ENCODE peak calls at places on chromosomes 7 and 10, in nine cellular contexts. One of them, this sample, is unnamed.
A peak's percentile ranks its signal among the peaks of the same experiment; 100 is the strongest.

GRCh38 chr10:63265646-63266207 is 132.6 kb downstream of the NRBF2 start:
- DNase-seq in ovary: no peak
- DNase-seq in neuronal stem cell: no peak
- DNase-seq in cardiac fibroblast: no peak
- DNase-seq in uterus: no peak
- DNase-seq in choroid plexus epithelial cell: no peak
- DNase-seq in psoas muscle: no peak
- DNase-seq in BJ: no peak
- DNase-seq in NT2/D1: no peak
- DNase-seq in this sample: no peak

GRCh38 chr10:92267343-92267742 is 23.5 kb downstream of the CPEB3 start:
- DNase-seq in ovary: no peak
- DNase-seq in BJ: no peak
- DNase-seq in choroid plexus epithelial cell: peak; percentile 31
- DNase-seq in neuronal stem cell: no peak
- DNase-seq in uterus: no peak
- DNase-seq in psoas muscle: no peak
- DNase-seq in cardiac fibroblast: no peak
- DNase-seq in NT2/D1: no peak
- DNase-seq in this sample: no peak

GRCh38 chr7:105512926-105513526 is 9.0 kb downstream of the PUS7 start:
- DNase-seq in neuronal stem cell: no peak
- DNase-seq in cardiac fibroblast: no peak
- DNase-seq in BJ: no peak
- DNase-seq in psoas muscle: no peak
- DNase-seq in ovary: no peak
- DNase-seq in uterus: no peak
- DNase-seq in choroid plexus epithelial cell: no peak
- DNase-seq in NT2/D1: no peak
- DNase-seq in this sample: no peak

GRCh38 chr7:68684246-68684850 is 913.9 kb upstream of the AUTS2 start:
- DNase-seq in ovary: no peak
- DNase-seq in uterus: no peak
- DNase-seq in psoas muscle: no peak
- DNase-seq in choroid plexus epithelial cell: no peak
- DNase-seq in BJ: no peak
- DNase-seq in cardiac fibroblast: no peak
- DNase-seq in neuronal stem cell: peak; percentile 15
- DNase-seq in NT2/D1: peak; percentile 35
- DNase-seq in this sample: no peak

GRCh38 chr10:6327906-6328707 is 125.4 kb downstream of the PFKFB3 start:
- DNase-seq in BJ: no peak
- DNase-seq in neuronal stem cell: no peak
- DNase-seq in ovary: no peak
- DNase-seq in choroid plexus epithelial cell: no peak
- DNase-seq in uterus: no peak
- DNase-seq in psoas muscle: no peak
- DNase-seq in NT2/D1: no peak
- DNase-seq in cardiac fibroblast: no peak
- DNase-seq in this sample: no peak

GRCh38 chr10:127695431-127695830 is 41.6 kb upstream of the FOXI2 start:
- DNase-seq in cardiac fibroblast: no peak
- DNase-seq in uterus: no peak
- DNase-seq in NT2/D1: peak; percentile 18
- DNase-seq in BJ: no peak
- DNase-seq in ovary: no peak
- DNase-seq in psoas muscle: no peak
- DNase-seq in neuronal stem cell: no peak
- DNase-seq in choroid plexus epithelial cell: no peak
- DNase-seq in this sample: no peak

GRCh38 chr10:69657417-69657816 is 27.4 kb downstream of the FAM241B start:
- DNase-seq in NT2/D1: no peak
- DNase-seq in cardiac fibroblast: no peak
- DNase-seq in ovary: no peak
- DNase-seq in neuronal stem cell: no peak
- DNase-seq in psoas muscle: no peak
- DNase-seq in uterus: no peak
- DNase-seq in BJ: no peak
- DNase-seq in choroid plexus epithelial cell: peak; percentile 29
- DNase-seq in this sample: no peak

GRCh38 chr7:83072576-83073517 is 89.8 kb downstream of the PCLO start:
- DNase-seq in cardiac fibroblast: no peak
- DNase-seq in choroid plexus epithelial cell: no peak
- DNase-seq in BJ: no peak
- DNase-seq in NT2/D1: no peak
- DNase-seq in ovary: no peak
- DNase-seq in neuronal stem cell: no peak
- DNase-seq in uterus: no peak
- DNase-seq in psoas muscle: no peak
- DNase-seq in this sample: peak; percentile 7

GRCh38 chr10:97713828-97714400 is 384 bp downstream of the MARVELD1 start:
- DNase-seq in choroid plexus epithelial cell: peak; percentile 76
- DNase-seq in NT2/D1: peak; percentile 63
- DNase-seq in BJ: no peak
- DNase-seq in neuronal stem cell: peak; percentile 68
- DNase-seq in psoas muscle: peak; percentile 88
- DNase-seq in cardiac fibroblast: peak; percentile 77
- DNase-seq in ovary: peak; percentile 79
- DNase-seq in uterus: peak; percentile 73
- DNase-seq in this sample: no peak

GRCh38 chr10:48794074-48794473 is 109.4 kb downstream of the WDFY4 start:
- DNase-seq in cardiac fibroblast: no peak
- DNase-seq in BJ: no peak
- DNase-seq in choroid plexus epithelial cell: no peak
- DNase-seq in NT2/D1: no peak
- DNase-seq in uterus: no peak
- DNase-seq in psoas muscle: no peak
- DNase-seq in neuronal stem cell: no peak
- DNase-seq in ovary: no peak
- DNase-seq in this sample: no peak

GRCh38 chr10:29957887-29958330 is 101.5 kb downstream of the JCAD start:
- DNase-seq in psoas muscle: peak; percentile 87
- DNase-seq in ovary: peak; percentile 61
- DNase-seq in BJ: no peak
- DNase-seq in cardiac fibroblast: peak; percentile 75
- DNase-seq in choroid plexus epithelial cell: peak; percentile 74
- DNase-seq in uterus: peak; percentile 52
- DNase-seq in neuronal stem cell: no peak
- DNase-seq in NT2/D1: no peak
- DNase-seq in this sample: no peak

GRCh38 chr10:49502358-49502757 is 36.6 kb downstream of the ERCC6 start:
- DNase-seq in BJ: no peak
- DNase-seq in psoas muscle: no peak
- DNase-seq in NT2/D1: no peak
- DNase-seq in choroid plexus epithelial cell: peak; percentile 47
- DNase-seq in ovary: no peak
- DNase-seq in uterus: no peak
- DNase-seq in neuronal stem cell: no peak
- DNase-seq in cardiac fibroblast: peak; percentile 58
- DNase-seq in this sample: no peak

GRCh38 chr7:149638566-149639320 is 134.6 kb downstream of the ZNF467 start:
- DNase-seq in neuronal stem cell: no peak
- DNase-seq in choroid plexus epithelial cell: no peak
- DNase-seq in BJ: no peak
- DNase-seq in cardiac fibroblast: no peak
- DNase-seq in NT2/D1: no peak
- DNase-seq in uterus: no peak
- DNase-seq in psoas muscle: no peak
- DNase-seq in ovary: no peak
- DNase-seq in this sample: no peak

GRCh38 chr7:27605689-27606269 is 56.9 kb downstream of the HIBADH start:
- DNase-seq in psoas muscle: no peak
- DNase-seq in BJ: no peak
- DNase-seq in uterus: no peak
- DNase-seq in choroid plexus epithelial cell: peak; percentile 65
- DNase-seq in neuronal stem cell: no peak
- DNase-seq in ovary: no peak
- DNase-seq in NT2/D1: no peak
- DNase-seq in cardiac fibroblast: peak; percentile 63
- DNase-seq in this sample: peak; percentile 17

DNA sequence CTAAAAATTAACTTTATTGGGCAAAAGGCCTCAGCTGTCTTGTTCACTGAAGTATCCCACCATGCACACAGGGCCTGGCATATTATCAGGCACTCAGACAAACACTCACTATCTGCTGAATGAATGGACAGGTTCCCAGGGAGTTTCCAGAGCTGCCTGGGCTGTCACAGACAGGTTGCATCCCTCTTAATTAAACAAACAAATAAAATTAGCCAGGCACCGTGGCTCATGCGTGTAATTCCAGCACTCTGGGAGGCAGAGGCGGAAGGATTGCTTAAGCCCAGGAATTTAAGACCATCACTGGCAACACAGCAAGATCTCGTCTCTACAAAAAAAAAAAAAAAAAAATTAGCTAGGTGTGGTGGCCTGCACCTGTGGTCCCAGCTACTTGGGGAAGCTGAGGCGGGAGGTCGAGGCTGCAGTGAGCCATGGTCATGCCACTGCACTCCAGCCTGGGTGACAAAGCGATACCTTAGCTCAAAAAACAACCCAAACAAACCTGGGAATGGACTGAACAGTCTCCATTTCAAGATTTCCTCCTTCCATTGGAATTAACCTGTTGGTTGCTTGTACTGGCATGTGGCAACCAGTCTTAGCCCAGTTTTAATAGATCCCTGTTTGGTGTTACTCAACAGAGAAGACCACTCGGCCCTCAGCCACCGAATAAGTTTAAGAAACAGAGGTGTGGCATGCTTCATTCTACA is 1.3 kb upstream of the TSPAN14 start:
- DNase-seq in NT2/D1: no peak
- DNase-seq in ovary: no peak
- DNase-seq in uterus: no peak
- DNase-seq in neuronal stem cell: no peak
- DNase-seq in BJ: no peak
- DNase-seq in psoas muscle: no peak
- DNase-seq in cardiac fibroblast: no peak
- DNase-seq in choroid plexus epithelial cell: no peak
- DNase-seq in this sample: no peak
- H3K4me3 ChIP-seq in NT2/D1: no peak overlapping the region
- H3K4me3 ChIP-seq in ovary: peak overlapping the region; percentile 40
- H3K4me3 ChIP-seq in uterus: peak overlapping the region; percentile 23
- H3K4me3 ChIP-seq in neuronal stem cell: peak overlapping the region; percentile 67
- H3K4me3 ChIP-seq in BJ: no peak overlapping the region
- H3K4me3 ChIP-seq in psoas muscle: peak overlapping the region; percentile 58
- H3K4me3 ChIP-seq in cardiac fibroblast: no peak overlapping the region
- H3K4me3 ChIP-seq in choroid plexus epithelial cell: no peak overlapping the region
- H3K4me3 ChIP-seq in this sample: peak overlapping the region; percentile 42

DNA sequence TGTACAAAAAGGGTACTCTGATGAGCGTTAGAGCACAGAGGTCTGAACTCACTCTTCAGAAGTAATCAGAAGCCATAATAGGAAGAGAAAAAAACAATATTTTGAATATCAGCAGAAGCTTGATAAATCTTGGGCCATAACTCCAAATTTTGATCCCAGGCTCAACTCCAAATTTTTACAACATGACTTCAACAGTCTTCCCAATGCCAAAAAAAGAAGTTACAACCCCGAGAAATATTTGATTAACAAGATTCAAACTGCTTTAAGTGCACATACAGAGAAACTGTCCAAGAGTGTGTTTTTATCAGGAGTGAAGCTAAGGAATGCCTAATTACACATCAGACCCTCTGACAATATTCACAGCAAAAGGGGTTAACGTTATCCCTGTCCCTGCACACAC is 7.5 kb downstream of the MPP7 start:
- DNase-seq in NT2/D1: no peak
- DNase-seq in cardiac fibroblast: no peak
- DNase-seq in neuronal stem cell: no peak
- DNase-seq in psoas muscle: no peak
- DNase-seq in ovary: no peak
- DNase-seq in BJ: no peak
- DNase-seq in uterus: no peak
- DNase-seq in choroid plexus epithelial cell: no peak
- DNase-seq in this sample: no peak
- H3K4me3 ChIP-seq in NT2/D1: no peak overlapping the region
- H3K4me3 ChIP-seq in cardiac fibroblast: no peak overlapping the region
- H3K4me3 ChIP-seq in neuronal stem cell: no peak overlapping the region
- H3K4me3 ChIP-seq in psoas muscle: no peak overlapping the region
- H3K4me3 ChIP-seq in ovary: no peak overlapping the region
- H3K4me3 ChIP-seq in BJ: no peak overlapping the region
- H3K4me3 ChIP-seq in uterus: no peak overlapping the region
- H3K4me3 ChIP-seq in choroid plexus epithelial cell: no peak overlapping the region
- H3K4me3 ChIP-seq in this sample: no peak overlapping the region

GRCh38 chr7:18518555-18518954 is 23.0 kb downstream of the HDAC9 start:
- DNase-seq in cardiac fibroblast: no peak
- DNase-seq in uterus: no peak
- DNase-seq in psoas muscle: no peak
- DNase-seq in BJ: no peak
- DNase-seq in neuronal stem cell: no peak
- DNase-seq in NT2/D1: no peak
- DNase-seq in ovary: no peak
- DNase-seq in choroid plexus epithelial cell: no peak
- DNase-seq in this sample: no peak

GRCh38 chr7:18520450-18521235 is 25.1 kb downstream of the HDAC9 start:
- DNase-seq in cardiac fibroblast: peak; percentile 78
- DNase-seq in uterus: no peak
- DNase-seq in psoas muscle: peak; percentile 64
- DNase-seq in ovary: no peak
- DNase-seq in choroid plexus epithelial cell: peak; percentile 72
- DNase-seq in BJ: peak; percentile 70
- DNase-seq in neuronal stem cell: no peak
- DNase-seq in NT2/D1: no peak
- DNase-seq in this sample: no peak

GRCh38 chr7:18521945-18522566 is 26.5 kb downstream of the HDAC9 start:
- DNase-seq in neuronal stem cell: no peak
- DNase-seq in psoas muscle: no peak
- DNase-seq in choroid plexus epithelial cell: no peak
- DNase-seq in uterus: no peak
- DNase-seq in NT2/D1: no peak
- DNase-seq in ovary: no peak
- DNase-seq in cardiac fibroblast: no peak
- DNase-seq in BJ: no peak
- DNase-seq in this sample: no peak

GRCh38 chr7:18524248-18524647 is 28.7 kb downstream of the HDAC9 start:
- DNase-seq in uterus: no peak
- DNase-seq in NT2/D1: no peak
- DNase-seq in ovary: no peak
- DNase-seq in cardiac fibroblast: no peak
- DNase-seq in choroid plexus epithelial cell: no peak
- DNase-seq in BJ: no peak
- DNase-seq in neuronal stem cell: no peak
- DNase-seq in psoas muscle: no peak
- DNase-seq in this sample: no peak

DNA sequence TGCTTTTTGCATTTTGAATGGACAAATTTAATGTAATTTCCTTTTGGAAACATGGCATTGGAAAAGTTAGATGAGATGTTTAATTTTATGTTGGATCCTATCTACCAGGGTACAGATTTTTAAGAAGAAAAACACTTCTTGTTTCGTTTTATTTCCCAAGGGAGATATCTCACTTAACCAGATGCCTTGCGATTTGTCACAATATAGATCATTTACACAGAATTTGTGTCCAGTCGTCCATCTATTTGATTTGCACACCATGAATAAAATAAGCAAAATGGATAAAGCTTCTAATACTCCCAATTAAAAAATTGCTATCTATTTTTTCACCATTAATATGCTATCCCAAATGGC is 25.7 kb downstream of the HDAC9 start:
- DNase-seq in choroid plexus epithelial cell: no peak
- DNase-seq in uterus: no peak
- DNase-seq in psoas muscle: no peak
- DNase-seq in NT2/D1: no peak
- DNase-seq in cardiac fibroblast: peak; percentile 34
- DNase-seq in ovary: no peak
- DNase-seq in BJ: no peak
- DNase-seq in neuronal stem cell: no peak
- DNase-seq in this sample: no peak
- H3K4me3 ChIP-seq in choroid plexus epithelial cell: no peak overlapping the region
- H3K4me3 ChIP-seq in uterus: no peak overlapping the region
- H3K4me3 ChIP-seq in psoas muscle: peak overlapping the region; percentile 27
- H3K4me3 ChIP-seq in NT2/D1: no peak overlapping the region
- H3K4me3 ChIP-seq in cardiac fibroblast: no peak overlapping the region
- H3K4me3 ChIP-seq in ovary: no peak overlapping the region
- H3K4me3 ChIP-seq in BJ: no peak overlapping the region
- H3K4me3 ChIP-seq in neuronal stem cell: no peak overlapping the region
- H3K4me3 ChIP-seq in this sample: no peak overlapping the region

GRCh38 chr10:88583584-88583957 is 453 bp upstream of the RNLS start:
- DNase-seq in choroid plexus epithelial cell: no peak
- DNase-seq in psoas muscle: no peak
- DNase-seq in NT2/D1: no peak
- DNase-seq in cardiac fibroblast: no peak
- DNase-seq in uterus: no peak
- DNase-seq in BJ: no peak
- DNase-seq in neuronal stem cell: no peak
- DNase-seq in ovary: no peak
- DNase-seq in this sample: no peak
- H3K4me3 ChIP-seq in choroid plexus epithelial cell: peak overlapping the region; percentile 77
- H3K4me3 ChIP-seq in psoas muscle: peak overlapping the region; percentile 88
- H3K4me3 ChIP-seq in NT2/D1: peak overlapping the region; percentile 15
- H3K4me3 ChIP-seq in cardiac fibroblast: peak overlapping the region; percentile 53
- H3K4me3 ChIP-seq in uterus: peak overlapping the region; percentile 67
- H3K4me3 ChIP-seq in BJ: peak overlapping the region; percentile 42
- H3K4me3 ChIP-seq in neuronal stem cell: no peak overlapping the region
- H3K4me3 ChIP-seq in ovary: peak overlapping the region; percentile 65
- H3K4me3 ChIP-seq in this sample: no peak overlapping the region